ENCODE peak calls at places on chromosome 17, in nine cellular contexts. H is pancreas, J is aorta, I is adrenal gland, V is tibial nerve, B is kidney, G is stomach, E is mucosa of descending colon, M is ovary. X is an unnamed sample. For H3K36me3, the result is how much of the 10 kb centered on the place peaks cover.

GRCh38 chr17:19307521-19307920 is 55.0 kb downstream of the B9D1 start:
- DNase-seq in E (peak), M (no peak), G (no peak), H (no peak), V (no peak), J (peak), I (no peak), B (no peak), X (no peak)

GRCh38 chr17:47732399-47733046 is 513 bp upstream of the TBX21 start:
- DNase-seq in H (no peak), M (no peak), B (no peak), G (no peak), I (no peak), V (no peak), E (no peak), J (peak), X (no peak)

GRCh38 chr17:43409131-43409530 is 10.3 kb downstream of the ARL4D start:
- DNase-seq in B (peak), E (no peak), V (no peak), J (no peak), G (no peak), H (no peak), I (no peak), M (no peak), X (no peak)

GRCh38 chr17:31251075-31251474 is 46.0 kb downstream of the OMG start:
- DNase-seq in M (no peak), V (no peak), I (no peak), J (no peak), E (no peak), B (no peak), G (no peak), H (no peak), X (no peak)

GRCh38 chr17:17495448-17496188 is 577 bp downstream of the RASD1 start:
- DNase-seq in B (peak), M (peak), V (no peak), E (peak), G (no peak), H (peak), J (peak), I (no peak), X (peak)

GRCh38 chr17:61326330-61326729 is 73.3 kb upstream of the TBX2 start:
- DNase-seq in I (no peak), B (no peak), H (no peak), M (no peak), E (no peak), J (no peak), V (no peak), G (no peak), X (no peak)

GRCh38 chr17:51472670-51473069 is 212.3 kb downstream of the UTP18 start:
- DNase-seq in E (no peak), V (no peak), M (no peak), B (no peak), G (no peak), I (peak), H (no peak), J (no peak), X (no peak)

GRCh38 chr17:50199651-50200446 is 1.6 kb downstream of the COL1A1 start:
- DNase-seq in J (peak), E (peak), V (peak), M (peak), I (peak), B (peak), G (peak), H (peak), X (peak)

GRCh38 chr17:57438031-57438731 is 181.9 kb downstream of the MSI2 start:
- DNase-seq in I (no peak), J (peak), M (no peak), B (no peak), H (no peak), G (no peak), V (no peak), E (no peak), X (no peak)

GRCh38 chr17:40901981-40902862 is 17.2 kb upstream of the KRT20 start:
- DNase-seq in V (no peak), G (no peak), B (no peak), H (no peak), E (no peak), M (no peak), J (no peak), I (no peak), X (no peak)

GRCh38 chr17:81064746-81065475 is 30.0 kb downstream of the BAIAP2 start:
- DNase-seq in V (no peak), E (no peak), B (no peak), J (no peak), I (no peak), H (no peak), M (no peak), G (peak), X (no peak)

GRCh38 chr17:163514-164103 is 17.8 kb downstream of the DOC2B start:
- DNase-seq in J (no peak), B (no peak), E (no peak), M (no peak), H (no peak), V (no peak), G (no peak), I (no peak), X (no peak)

GRCh38 chr17:65385726-65386125 is 175.7 kb downstream of the AXIN2 start:
- DNase-seq in E (no peak), G (no peak), B (no peak), J (no peak), H (no peak), I (no peak), V (no peak), M (no peak), X (no peak)

GRCh38 chr17:60901806-60902205 is 224.2 kb downstream of the BCAS3 start:
- DNase-seq in E (no peak), I (no peak), H (no peak), V (no peak), J (no peak), B (no peak), M (no peak), G (no peak), X (no peak)

GRCh38 chr17:51059781-51060180 is 60.9 kb downstream of the SPAG9 start:
- DNase-seq in E (no peak), I (no peak), H (no peak), B (no peak), G (no peak), M (no peak), V (no peak), J (no peak), X (no peak)

GRCh38 chr17:67648032-67648761 is 69.5 kb upstream of the NOL11 start:
- DNase-seq in G (no peak), I (no peak), B (no peak), V (no peak), H (no peak), M (no peak), E (no peak), J (no peak), X (no peak)

GRCh38 chr17:4520881-4521600 is 22.4 kb downstream of the SPNS2 start:
- DNase-seq in M (no peak), H (no peak), J (no peak), B (peak), V (no peak), E (no peak), G (peak), I (no peak), X (no peak)

GRCh38 chr17:14329900-14330491 is 29.1 kb downstream of the HS3ST3B1 start:
- DNase-seq in I (no peak), V (no peak), H (no peak), B (no peak), J (no peak), M (no peak), E (no peak), G (no peak), X (no peak)

GRCh38 chr17:61579961-61580360 is 11.1 kb downstream of the NACA2 start:
- DNase-seq in E (no peak), V (no peak), J (no peak), B (no peak), G (no peak), H (no peak), I (no peak), M (no peak), X (no peak)

GRCh38 chr17:42131971-42132370 is 9.4 kb downstream of the HSPB9 start:
- DNase-seq in G (no peak), H (no peak), B (no peak), V (no peak), J (no peak), M (no peak), E (no peak), I (no peak), X (no peak)

GRCh38 chr17:7258731-7259554 is 3.3 kb downstream of the CLDN7 start:
- DNase-seq in E (peak), G (no peak), B (no peak), M (no peak), I (peak), J (no peak), V (no peak), H (peak), X (no peak)

GRCh38 chr17:16419074-16419928 is 3.9 kb downstream of the TRPV2 start:
- DNase-seq in H (no peak), G (no peak), M (no peak), B (no peak), E (no peak), I (peak), J (no peak), V (no peak), X (peak)

GRCh38 chr17:59914274-59914854 is 21.4 kb downstream of the RPS6KB1 start:
- DNase-seq in I (no peak), E (no peak), G (no peak), B (no peak), J (no peak), H (no peak), V (peak), M (no peak), X (no peak)

GRCh38 chr17:66507103-66507923 is 204.9 kb downstream of the PRKCA start:
- DNase-seq in V (peak), M (peak), J (no peak), H (no peak), I (peak), E (no peak), G (no peak), B (no peak), X (no peak)

GRCh38 chr17:39564201-39564828 is 43.4 kb downstream of the NEUROD2 start:
- DNase-seq in V (no peak), I (no peak), H (no peak), E (no peak), B (no peak), M (no peak), J (no peak), G (no peak), X (no peak)

GRCh38 chr17:75476274-75476673 is 19.8 kb downstream of the TMEM94 start:
- DNase-seq in M (peak), H (no peak), V (no peak), I (peak), E (no peak), J (no peak), G (no peak), B (peak), X (no peak)

GRCh38 chr17:42438600-42439567 is 15.8 kb upstream of the CAVIN1 start:
- DNase-seq in H (no peak), I (peak), G (peak), V (peak), B (no peak), M (no peak), J (no peak), E (peak), X (no peak)

GRCh38 chr17:63833741-63834373 is 6.4 kb upstream of the FTSJ3 start:
- DNase-seq in I (peak), V (no peak), B (peak), H (no peak), J (no peak), E (no peak), G (no peak), M (no peak), X (no peak)
- H3K36me3 ChIP-seq in I (half or more), V (under half), B (under half), H (half or more), J (under half), E (under half), G (half or more), M (under half), X (half or more)

GRCh38 chr17:80050706-80051105 is 14.3 kb downstream of the CCDC40 start:
- DNase-seq in I (no peak), H (no peak), G (no peak), J (no peak), E (no peak), V (no peak), B (peak), M (no peak), X (no peak)

GRCh38 chr17:80055597-80055996 is 19.2 kb downstream of the CCDC40 start:
- DNase-seq in E (no peak), M (no peak), I (no peak), V (no peak), B (peak), J (no peak), G (no peak), H (no peak), X (no peak)

GRCh38 chr17:80053102-80053501 is 16.7 kb downstream of the CCDC40 start:
- DNase-seq in I (no peak), G (no peak), V (no peak), J (no peak), H (no peak), M (no peak), B (peak), E (no peak), X (no peak)

GRCh38 chr17:80049986-80050385 is 13.5 kb downstream of the CCDC40 start:
- DNase-seq in V (no peak), E (peak), M (no peak), J (no peak), B (peak), I (no peak), G (no peak), H (peak), X (no peak)

GRCh38 chr17:80051681-80052080 is 15.2 kb downstream of the CCDC40 start:
- DNase-seq in V (no peak), B (peak), E (no peak), I (no peak), G (no peak), H (peak), M (no peak), J (no peak), X (no peak)
- H3K36me3 ChIP-seq in V (under half), B (under half), E (under half), I (under half), G (under half), H (under half), M (under half), J (under half), X (under half)

GRCh38 chr17:36527851-36528250 is 6.8 kb downstream of the MYO19 start:
- DNase-seq in V (no peak), B (no peak), I (peak), H (no peak), G (no peak), E (no peak), J (no peak), M (no peak), X (peak)
- H3K36me3 ChIP-seq in V (under half), B (under half), I (half or more), H (under half), G (half or more), E (under half), J (under half), M (under half), X (under half)

GRCh38 chr17:1853698-1854097 is 23.9 kb downstream of the RPA1 start:
- DNase-seq in V (no peak), J (no peak), G (no peak), I (no peak), H (no peak), M (no peak), E (no peak), B (no peak), X (no peak)
- H3K36me3 ChIP-seq in V (under half), J (under half), G (half or more), I (under half), H (under half), M (under half), E (under half), B (under half), X (under half)

GRCh38 chr17:12990041-12990808 is 27.6 kb downstream of the ELAC2 start:
- DNase-seq in H (no peak), I (no peak), M (no peak), V (no peak), G (peak), E (no peak), B (peak), J (peak), X (no peak)
- H3K36me3 ChIP-seq in H (under half), I (under half), M (under half), V (under half), G (half or more), E (under half), B (under half), J (under half), X (under half)

GRCh38 chr17:32460054-32460453 is 15.7 kb downstream of the PSMD11 start:
- DNase-seq in V (no peak), E (no peak), I (no peak), H (no peak), M (no peak), B (no peak), G (no peak), J (no peak), X (no peak)

GRCh38 chr17:32461498-32461852 is 17.2 kb downstream of the PSMD11 start:
- DNase-seq in E (no peak), H (no peak), G (no peak), V (no peak), J (no peak), M (no peak), B (no peak), I (no peak), X (no peak)

GRCh38 chr17:32467949-32468348 is 18.8 kb upstream of the CDK5R1 start:
- DNase-seq in I (no peak), V (no peak), E (no peak), H (no peak), G (no peak), M (no peak), B (no peak), J (no peak), X (no peak)

GRCh38 chr17:32461853-32462617 is 17.7 kb downstream of the PSMD11 start:
- DNase-seq in I (peak), M (peak), J (no peak), G (peak), B (no peak), E (no peak), V (peak), H (no peak), X (no peak)

DNA sequence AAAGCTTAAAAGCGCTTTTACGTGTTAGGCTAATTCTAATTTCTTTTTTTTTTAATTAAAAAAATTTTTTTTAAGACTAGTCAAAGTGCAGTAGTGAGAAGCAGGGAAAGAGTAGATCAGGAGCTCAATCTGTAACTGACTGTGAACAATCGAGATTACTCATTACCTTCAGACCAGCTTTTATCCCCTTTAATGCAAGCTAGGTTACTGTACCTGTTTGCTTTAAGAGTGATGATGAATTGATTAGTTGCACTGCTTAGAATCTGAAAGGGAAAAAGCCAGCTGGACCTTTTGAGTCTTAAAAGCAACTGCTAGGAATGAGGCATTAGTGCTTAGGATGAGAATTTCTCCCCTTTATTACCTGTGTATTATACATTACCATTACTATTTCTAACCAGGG is 19.0 kb downstream of the PSMD11 start:
- DNase-seq in E (no peak), V (no peak), H (no peak), M (no peak), I (no peak), J (no peak), B (no peak), G (no peak), X (no peak)
- H3K36me3 ChIP-seq in E (under half), V (under half), H (under half), M (under half), I (half or more), J (under half), B (under half), G (half or more), X (half or more)

GRCh38 chr17:5539286-5539685 is 45.0 kb downstream of the NLRP1 start:
- DNase-seq in M (no peak), B (no peak), J (no peak), G (no peak), H (no peak), E (no peak), I (peak), V (no peak), X (no peak)

GRCh38 chr17:5540321-5540720 is 44.0 kb downstream of the NLRP1 start:
- DNase-seq in E (no peak), G (no peak), I (peak), H (no peak), J (no peak), B (no peak), M (no peak), V (no peak), X (no peak)

GRCh38 chr17:5536831-5537230 is 47.5 kb downstream of the NLRP1 start:
- DNase-seq in B (no peak), J (no peak), H (no peak), I (no peak), V (no peak), E (no peak), M (no peak), G (no peak), X (no peak)

GRCh38 chr17:5535436-5535835 is 48.9 kb downstream of the NLRP1 start:
- DNase-seq in V (no peak), J (no peak), H (no peak), M (no peak), G (no peak), E (no peak), B (no peak), I (no peak), X (no peak)

DNA sequence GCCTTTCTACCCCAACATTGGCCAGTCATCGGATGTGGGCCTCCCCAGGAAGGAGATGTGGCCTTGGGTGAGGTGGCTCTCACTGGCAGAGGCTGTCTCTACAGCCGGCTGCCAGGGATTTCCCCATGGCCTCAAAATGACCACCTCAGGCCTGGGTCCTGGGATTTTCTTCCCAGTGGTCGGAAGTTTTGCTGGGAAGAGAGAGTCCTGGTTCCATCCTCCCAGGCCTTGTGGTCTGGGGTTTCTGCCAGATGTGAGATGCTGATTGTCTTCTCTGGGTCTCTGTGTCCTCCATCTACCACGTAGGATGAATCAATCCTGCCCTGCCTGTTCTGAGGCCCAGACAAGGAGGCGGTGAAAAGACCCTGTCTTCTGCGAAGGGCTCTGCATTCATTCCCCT is 47.1 kb downstream of the NLRP1 start:
- DNase-seq in E (no peak), M (no peak), G (no peak), J (no peak), I (no peak), V (no peak), H (no peak), B (no peak), X (no peak)
- H3K36me3 ChIP-seq in E (under half), M (under half), G (half or more), J (under half), I (under half), V (under half), H (under half), B (under half), X (under half)

X was measured in right atrium auricular region.